ENCODE peak calls at places on chromosomes 3 and 15, in eight cellular contexts. V, N, U, T, P, E, Y and Z are unnamed samples.

GRCh38 chr3:187788984-187789857 is 44.0 kb upstream of the BCL6 start:
- DNase-seq in P (no peak), U (no peak), V (no peak), E (no peak), N (peak; percentile 19), T (no peak), Y (no peak), Z (no peak)

GRCh38 chr3:32216172-32216783 is 22.2 kb upstream of the CMTM8 start:
- DNase-seq in E (no peak), N (no peak), Y (no peak), U (no peak), V (no peak), T (peak; percentile 61), P (no peak), Z (no peak)

GRCh38 chr3:46668591-46668990 is 24.9 kb downstream of the ALS2CL start:
- DNase-seq in Y (no peak), P (no peak), N (no peak), U (peak; percentile 16), V (no peak), E (no peak), T (no peak), Z (no peak)

GRCh38 chr3:124201786-124202185 is 209.9 kb upstream of the ROPN1 start:
- DNase-seq in P (no peak), T (peak; percentile 18), E (no peak), U (no peak), Y (no peak), V (no peak), N (no peak), Z (no peak)

GRCh38 chr15:101206173-101206572 is 45.7 kb downstream of the CHSY1 start:
- DNase-seq in E (peak; percentile 38), N (no peak), U (no peak), T (no peak), Y (no peak), V (no peak), P (no peak), Z (no peak)

GRCh38 chr3:188439080-188439479 is 285.1 kb downstream of the LPP start:
- DNase-seq in P (no peak), V (no peak), U (peak; percentile 23), E (no peak), T (no peak), Y (no peak), N (peak; percentile 75), Z (peak; percentile 13)

GRCh38 chr15:32872606-32873291 is 154.9 kb downstream of the GREM1 start:
- DNase-seq in P (no peak), N (no peak), E (peak; percentile 82), V (peak; percentile 25), T (peak; percentile 35), U (no peak), Y (no peak), Z (no peak)

GRCh38 chr3:136979684-136980083 is 21.9 kb downstream of the IL20RB start:
- DNase-seq in P (no peak), N (no peak), Y (no peak), U (no peak), T (no peak), E (no peak), V (peak; percentile 64), Z (no peak)

GRCh38 chr3:184168363-184169120 is 6.1 kb upstream of the AP2M1 start:
- DNase-seq in E (peak; percentile 76), Y (no peak), T (no peak), N (no peak), V (peak; percentile 93), P (no peak), U (no peak), Z (no peak)

DNA sequence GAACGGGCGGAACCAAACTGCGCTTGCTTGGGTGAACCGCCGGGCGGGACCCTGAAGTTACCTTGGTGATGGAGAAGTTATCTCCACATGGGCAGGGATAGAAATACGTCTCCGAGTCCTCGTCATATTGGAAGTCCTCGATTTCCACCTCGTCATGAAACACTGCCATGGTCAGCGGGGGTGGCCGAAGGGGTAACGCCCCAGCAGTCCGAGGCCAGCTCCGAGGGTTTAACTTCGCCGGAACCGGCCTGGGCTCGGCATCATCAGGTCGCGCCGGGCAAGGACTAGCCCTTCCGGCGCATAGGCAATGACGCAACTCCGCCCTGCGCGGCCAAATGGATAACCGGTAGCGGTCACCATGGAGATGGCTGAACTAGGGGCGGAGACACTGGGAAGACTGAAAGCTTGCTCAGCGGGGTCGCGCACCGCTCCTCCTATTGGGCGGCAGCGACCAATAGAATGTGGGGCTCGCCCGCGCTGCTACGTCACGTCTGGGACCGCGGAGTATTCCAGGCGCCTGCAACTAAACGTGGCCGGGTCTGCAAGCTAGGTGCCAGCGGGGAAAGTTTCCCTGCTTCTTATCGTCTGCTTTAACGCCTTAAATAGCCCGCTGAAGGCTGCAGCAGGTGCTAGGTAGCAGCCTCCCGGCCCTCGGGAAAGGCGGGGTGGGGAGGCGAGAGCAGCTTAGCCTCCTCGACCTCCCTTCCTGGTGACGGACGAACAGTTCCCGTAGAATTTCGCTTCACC is at the start of the genes DPH3 and OXNAD1:
- DNase-seq in T (peak; percentile 100), P (peak; percentile 98), E (peak; percentile 100), Y (peak; percentile 99), N (peak; percentile 100), V (peak; percentile 100), U (peak; percentile 96), Z (peak; percentile 92)
- TF ChIP-seq CTCF in T (no peak), P (no peak), E (no peak), Y (no peak), N (no peak), V (peak; percentile 34), U (no peak), Z (no peak)

GRCh38 chr15:39583586-39584265 is 2.8 kb downstream of the THBS1 start:
- DNase-seq in Y (peak; percentile 32), V (peak; percentile 95), T (peak; percentile 66), N (no peak), U (peak; percentile 49), E (peak; percentile 74), P (peak; percentile 21), Z (peak; percentile 53)
- TF ChIP-seq CTCF in Y (peak; percentile 30), V (peak; percentile 80), T (peak; percentile 22), N (peak; percentile 55), U (peak; percentile 29), E (peak; percentile 47), P (peak; percentile 52), Z (peak; percentile 10)

GRCh38 chr3:107855710-107856109 is 235.1 kb downstream of the CD47 start:
- DNase-seq in N (peak; percentile 43), V (peak; percentile 36), P (no peak), T (peak; percentile 6), Y (no peak), U (no peak), E (peak; percentile 45), Z (no peak)
- TF ChIP-seq CTCF in N (peak; percentile 68), V (peak; percentile 57), P (no peak), T (no peak), Y (no peak), U (peak; percentile 16), E (peak; percentile 34), Z (no peak)

GRCh38 chr15:25437751-25438600 is 848 bp downstream of the UBE3A start:
- DNase-seq in P (peak; percentile 64), N (peak; percentile 80), V (peak; percentile 13), Y (peak; percentile 72), T (peak; percentile 62), E (peak; percentile 60), U (peak; percentile 74), Z (peak; percentile 74)
- TF ChIP-seq CTCF in P (no peak), N (peak; percentile 55), V (peak; percentile 76), Y (peak; percentile 28), T (no peak), E (peak; percentile 32), U (peak; percentile 86), Z (peak; percentile 27)

GRCh38 chr15:81939604-81940440 is 106.0 kb downstream of the MEX3B start:
- DNase-seq in U (peak; percentile 47), N (peak; percentile 67), Y (peak; percentile 20), E (peak; percentile 56), P (peak; percentile 44), T (peak; percentile 42), V (peak; percentile 46), Z (peak; percentile 25)
- TF ChIP-seq CTCF in U (peak; percentile 56), N (peak; percentile 98), Y (peak; percentile 65), E (peak; percentile 61), P (peak; percentile 98), T (peak; percentile 15), V (peak; percentile 92), Z (peak; percentile 44)

DNA sequence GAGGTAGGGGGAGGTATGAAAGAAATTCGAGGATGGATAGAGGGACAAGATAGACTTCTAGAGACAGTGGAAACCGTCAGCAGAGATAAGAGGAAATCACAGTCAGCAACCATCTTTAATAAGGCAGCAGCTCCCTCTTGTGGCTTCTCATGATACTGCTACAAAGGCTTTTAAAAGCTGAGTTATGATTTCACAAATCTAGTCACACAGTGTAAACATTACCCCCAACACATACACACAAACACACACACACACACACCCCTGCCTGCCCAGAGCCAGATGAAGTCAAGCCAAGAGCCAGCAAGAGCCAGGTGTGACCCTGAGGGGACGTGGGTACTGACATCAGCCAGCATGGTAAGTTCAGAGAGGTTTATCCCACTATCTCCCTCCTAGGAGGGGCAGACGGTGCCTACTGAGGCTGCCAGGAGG is 18.9 kb upstream of the TGM5 start:
- DNase-seq in Y (peak; percentile 53), U (peak; percentile 86), N (peak; percentile 79), P (peak; percentile 62), V (peak; percentile 57), T (peak; percentile 81), E (peak; percentile 73), Z (peak; percentile 85)
- TF ChIP-seq CTCF in Y (peak; percentile 73), U (peak; percentile 62), N (peak; percentile 93), P (peak; percentile 82), V (peak; percentile 89), T (peak; percentile 47), E (peak; percentile 77), Z (peak; percentile 42)